ENCODE peak calls at places on chromosomes 1 and 21, in six cellular contexts. L is cardiac muscle cell; A is tibial artery; Z is skeletal muscle cell; F is CD8-positive, alpha-beta memory T cell; O is K562. H is an unnamed sample.

GRCh38 chr1:236688705-236689104 is 2.4 kb downstream of the ACTN2 start:
- DNase-seq in F (no peak), A (no peak), O (no peak), Z (no peak), L (no peak), H (no peak)

GRCh38 chr1:237108299-237109040 is 66.5 kb downstream of the RYR2 start:
- DNase-seq in O (no peak), A (no peak), L (peak), Z (no peak), F (no peak), H (no peak)

GRCh38 chr1:84698151-84698651 is 7.9 kb upstream of the SSX2IP start:
- DNase-seq in F (no peak), A (no peak), Z (peak), L (peak), O (no peak), H (peak)

GRCh38 chr1:38454236-38454635 is 405.3 kb downstream of the RRAGC start:
- DNase-seq in A (no peak), L (no peak), O (peak), Z (no peak), F (no peak), H (no peak)

GRCh38 chr1:31296486-31297272 is at the start of the genes SNRNP40 and ZCCHC17:
- DNase-seq in L (peak), Z (peak), F (peak), O (peak), A (peak), H (peak)

GRCh38 chr1:40435471-40435870 is 14.8 kb upstream of the ZFP69B start:
- DNase-seq in Z (no peak), A (no peak), O (no peak), L (peak), F (no peak), H (peak)

GRCh38 chr1:228332797-228333738 is 73.6 kb downstream of the TRIM11 start:
- DNase-seq in A (peak), L (no peak), O (no peak), Z (no peak), F (no peak), H (no peak)

GRCh38 chr1:40622936-40623629 is 42.4 kb downstream of the RIMS3 start:
- DNase-seq in A (no peak), F (no peak), Z (no peak), L (no peak), O (no peak), H (no peak)

GRCh38 chr1:55309053-55309452 is 93.9 kb upstream of the USP24 start:
- DNase-seq in A (no peak), O (no peak), F (no peak), L (peak), Z (peak), H (no peak)

GRCh38 chr1:87965193-87965592 is 636.5 kb downstream of the LMO4 start:
- DNase-seq in F (no peak), O (no peak), A (no peak), L (no peak), Z (no peak), H (no peak)

GRCh38 chr1:241998412-241998921 is 431 bp downstream of the MAP1LC3C start:
- DNase-seq in Z (peak), F (peak), L (peak), A (peak), O (peak), H (peak)

GRCh38 chr1:46616277-46617107 is at the start of gene MOB3C:
- DNase-seq in O (peak), L (peak), Z (no peak), A (peak), F (peak), H (peak)

GRCh38 chr1:165696625-165697100 is 1.7 kb downstream of the ALDH9A1 start:
- DNase-seq in F (no peak), A (no peak), L (peak), O (no peak), Z (peak), H (peak)

GRCh38 chr1:17858027-17858426 is 102.9 kb downstream of the ACTL8 start:
- DNase-seq in A (no peak), F (no peak), L (peak), Z (no peak), O (no peak), H (no peak)

GRCh38 chr1:29802181-29803068 is 566.1 kb downstream of the PTPRU start:
- DNase-seq in L (no peak), Z (no peak), A (peak), F (no peak), O (no peak), H (no peak)

GRCh38 chr1:85936057-85936456 is 220.5 kb downstream of the COL24A1 start:
- DNase-seq in L (no peak), Z (no peak), O (no peak), A (no peak), F (no peak), H (no peak)

GRCh38 chr21:35484032-35484431 is 434.9 kb upstream of the RUNX1 start:
- DNase-seq in F (no peak), L (no peak), A (no peak), O (peak), Z (no peak), H (no peak)

GRCh38 chr21:35484856-35485255 is 435.8 kb upstream of the RUNX1 start:
- DNase-seq in L (no peak), Z (no peak), F (no peak), A (no peak), O (peak), H (no peak)

GRCh38 chr21:35488941-35489340 is 439.8 kb upstream of the RUNX1 start:
- DNase-seq in O (no peak), Z (no peak), A (no peak), F (no peak), L (no peak), H (no peak)

GRCh38 chr21:35483267-35483666 is 434.2 kb upstream of the RUNX1 start:
- DNase-seq in Z (no peak), L (peak), F (no peak), A (no peak), O (peak), H (no peak)

GRCh38 chr21:35485364-35485763 is 436.3 kb upstream of the RUNX1 start:
- DNase-seq in Z (no peak), A (no peak), F (no peak), L (no peak), O (peak), H (no peak)
- H3K4me3 ChIP-seq in Z (no peak), A (no peak), F (no peak), L (no peak), O (no peak), H (no peak)

DNA sequence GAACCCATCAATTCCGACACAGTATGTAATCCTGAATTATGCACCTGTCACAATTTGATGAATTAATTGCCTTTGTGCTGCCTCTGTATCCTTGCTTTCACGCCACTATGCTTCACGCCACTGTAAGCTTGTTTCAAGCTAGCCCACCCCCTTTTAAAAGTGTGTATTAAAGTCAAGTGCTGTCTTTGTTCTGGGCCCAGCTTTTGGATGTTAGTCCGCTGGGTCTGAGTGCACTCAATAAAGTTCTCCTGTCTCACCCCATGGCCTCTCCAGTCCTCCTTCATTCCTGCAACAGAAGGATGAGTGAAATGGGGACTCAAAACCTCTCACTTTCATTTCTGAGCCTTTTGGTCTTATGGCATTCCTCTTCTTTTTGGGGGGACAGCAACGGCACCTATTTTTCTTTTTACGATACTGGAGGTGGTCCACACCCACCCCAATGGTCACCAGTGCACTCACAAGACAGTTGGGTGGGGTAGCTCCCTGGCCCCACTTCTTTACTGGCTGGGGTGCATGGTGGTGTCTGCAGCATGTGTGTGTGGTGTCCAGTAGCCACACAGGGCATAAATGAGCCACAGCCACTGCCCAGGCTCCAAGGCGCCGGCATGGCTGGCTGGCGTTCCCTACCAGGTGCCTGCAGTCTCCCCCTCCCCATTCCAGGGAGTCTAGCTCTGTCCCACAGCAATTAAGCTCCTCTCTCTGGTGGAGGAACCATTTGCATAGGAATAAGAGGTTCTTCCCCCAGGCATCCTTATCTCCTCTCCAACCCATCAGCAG is 1.8 kb downstream of the THEM4 start:
- DNase-seq in O (no peak), A (no peak), L (no peak), Z (no peak), F (no peak), H (no peak)
- H3K4me3 ChIP-seq in O (peak), A (no peak), L (no peak), Z (no peak), F (peak), H (no peak)

GRCh38 chr1:161407451-161407985 is 39.8 kb upstream of the CFAP126 start:
- DNase-seq in L (no peak), O (no peak), A (no peak), F (no peak), Z (no peak), H (no peak)
- H3K4me3 ChIP-seq in L (no peak), O (no peak), A (no peak), F (no peak), Z (no peak), H (no peak)

DNA sequence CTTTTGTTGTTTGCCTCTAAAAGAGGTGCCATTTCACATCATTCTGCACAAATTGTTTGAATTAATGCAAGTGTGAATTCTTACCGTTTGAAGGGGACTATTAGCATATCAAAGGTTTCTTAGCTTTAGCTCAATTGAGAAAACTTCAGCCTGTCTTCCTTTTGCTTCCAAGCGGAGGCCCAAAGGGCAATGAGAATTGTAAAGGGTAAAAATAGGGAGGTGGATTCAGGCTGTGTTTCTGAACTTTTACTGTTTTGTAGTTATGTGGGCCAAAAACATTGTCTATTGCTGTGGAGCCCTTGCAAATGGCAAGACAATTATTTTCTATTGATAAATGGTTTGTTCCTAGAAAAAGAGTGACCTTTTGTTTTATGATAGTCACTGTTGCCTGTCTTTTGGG is 3.6 kb downstream of the ADGRL2 start:
- DNase-seq in Z (no peak), O (no peak), A (no peak), F (no peak), L (no peak), H (no peak)
- H3K4me3 ChIP-seq in Z (peak), O (no peak), A (peak), F (no peak), L (peak), H (no peak)

GRCh38 chr1:62286778-62287224 is 32.4 kb downstream of the KANK4 start:
- DNase-seq in F (no peak), O (no peak), Z (no peak), A (no peak), L (no peak), H (no peak)
- H3K4me3 ChIP-seq in F (no peak), O (no peak), Z (no peak), A (no peak), L (no peak), H (peak)

GRCh38 chr1:153958961-153959260 is 499 bp upstream of the CRTC2 start:
- DNase-seq in F (no peak), L (no peak), Z (no peak), O (no peak), A (no peak), H (no peak)
- H3K4me3 ChIP-seq in F (peak), L (no peak), Z (no peak), O (peak), A (peak), H (peak)

H was measured in astrocyte of the cerebellum.